ENCODE peak calls at places on chromosomes 5 and 9, in six cellular contexts. V, E, H, L, I and Z are unnamed samples.

GRCh38 chr5:143582869-143583268 is 179.4 kb upstream of the NR3C1 start:
- DNase-seq in V (no peak), L (no peak), I (no peak), E (no peak), H (no peak), Z (no peak)

GRCh38 chr9:93451762-93452709 is 551 bp downstream of the FAM120A start:
- DNase-seq in H (peak; percentile 70), V (peak; percentile 78), E (peak; percentile 45), L (peak; percentile 29), I (peak; percentile 58), Z (peak; percentile 32)

GRCh38 chr9:87381050-87381711 is 116.5 kb upstream of the DAPK1 start:
- DNase-seq in E (no peak), L (no peak), V (no peak), I (no peak), H (no peak), Z (no peak)

GRCh38 chr5:127758884-127759283 is 55.7 kb downstream of the CCDC192 start:
- DNase-seq in I (peak; percentile 36), L (no peak), E (no peak), H (no peak), V (no peak), Z (no peak)

GRCh38 chr5:65078331-65078730 is 309.6 kb downstream of the CWC27 start:
- DNase-seq in L (no peak), I (no peak), H (no peak), E (no peak), V (no peak), Z (no peak)

GRCh38 chr5:59525957-59526356 is 367.6 kb downstream of the PDE4D start:
- DNase-seq in H (no peak), V (no peak), E (no peak), L (no peak), I (no peak), Z (no peak)

GRCh38 chr5:134053840-134054338 is 49.1 kb upstream of the VDAC1 start:
- DNase-seq in I (peak; percentile 51), E (no peak), L (no peak), V (no peak), H (no peak), Z (no peak)

GRCh38 chr9:123642291-123643278 is 286.6 kb downstream of the CRB2 start:
- DNase-seq in L (peak; percentile 49), E (no peak), H (no peak), I (peak; percentile 73), V (no peak), Z (no peak)

GRCh38 chr9:132536124-132536523 is 46.3 kb upstream of the BARHL1 start:
- DNase-seq in E (no peak), L (no peak), V (no peak), I (no peak), H (peak; percentile 11), Z (no peak)

GRCh38 chr5:58022055-58022454 is 437.8 kb downstream of the PLK2 start:
- DNase-seq in E (no peak), V (no peak), H (no peak), I (no peak), L (peak; percentile 44), Z (no peak)

GRCh38 chr9:135921749-135922310 is 14.5 kb upstream of the CAMSAP1 start:
- DNase-seq in L (no peak), E (no peak), V (no peak), H (no peak), I (no peak), Z (no peak)

GRCh38 chr9:95373765-95374435 is 56.4 kb upstream of the FANCC start:
- DNase-seq in V (no peak), I (no peak), H (no peak), L (no peak), E (no peak), Z (no peak)

GRCh38 chr5:58901271-58901670 is 318.4 kb downstream of the RAB3C start:
- DNase-seq in I (no peak), L (no peak), E (no peak), H (no peak), V (no peak), Z (no peak)

GRCh38 chr9:129995409-129996160 is 47.4 kb downstream of the FNBP1 start:
- DNase-seq in I (no peak), H (peak; percentile 58), L (no peak), V (peak; percentile 71), E (no peak), Z (no peak)

GRCh38 chr9:98365724-98366123 is 110.3 kb upstream of the TBC1D2 start:
- DNase-seq in H (no peak), L (no peak), E (no peak), I (no peak), V (no peak), Z (no peak)

GRCh38 chr5:140145818-140146522 is 20.2 kb downstream of the IGIP start:
- DNase-seq in V (no peak), I (peak; percentile 76), L (peak; percentile 63), E (peak; percentile 43), H (peak; percentile 57), Z (peak; percentile 72)